ENCODE peak calls at places on chromosomes 6 and 20, in five cellular contexts. T, G, Q, O and F are unnamed samples.

GRCh38 chr20:52105045-52105572 is 86.5 kb downstream of the ZFP64 start:
- DNase-seq in G (no peak), T (no peak), O (no peak), Q (no peak), F (no peak)

GRCh38 chr20:11851646-11852045 is 66.0 kb upstream of the BTBD3 start:
- DNase-seq in G (no peak), Q (no peak), T (no peak), O (no peak), F (no peak)

GRCh38 chr6:112357801-112358200 is 10.7 kb downstream of the RFPL4B start:
- DNase-seq in Q (no peak), G (no peak), O (no peak), T (no peak), F (no peak)

GRCh38 chr6:53432318-53433161 is 83.8 kb upstream of the ELOVL5 start:
- DNase-seq in T (no peak), O (no peak), G (peak), Q (no peak), F (no peak)

GRCh38 chr20:58597021-58597940 is 53.8 kb upstream of the STX16 start:
- DNase-seq in T (peak), G (no peak), O (no peak), Q (no peak), F (no peak)

GRCh38 chr20:10288421-10288820 is 69.8 kb downstream of the SNAP25 start:
- DNase-seq in T (no peak), O (no peak), Q (no peak), G (no peak), F (no peak)

GRCh38 chr6:753486-753885 is 60.5 kb upstream of the EXOC2 start:
- DNase-seq in G (no peak), Q (no peak), O (no peak), T (no peak), F (no peak)

GRCh38 chr6:143103916-143104315 is 43.2 kb downstream of the AIG1 start:
- DNase-seq in G (no peak), Q (no peak), O (no peak), T (no peak), F (no peak)

GRCh38 chr6:157528931-157529653 is 148.1 kb downstream of the ZDHHC14 start:
- DNase-seq in G (no peak), Q (no peak), T (peak), O (no peak), F (no peak)

GRCh38 chr6:87483929-87484328 is 11.2 kb downstream of the SLC35A1 start:
- DNase-seq in Q (no peak), G (no peak), T (no peak), O (no peak), F (no peak)

GRCh38 chr6:135858941-135859340 is 7.4 kb downstream of the PDE7B start:
- DNase-seq in G (no peak), Q (no peak), T (no peak), O (no peak), F (no peak)

GRCh38 chr6:135861189-135861588 is 9.7 kb downstream of the PDE7B start:
- DNase-seq in Q (no peak), T (no peak), O (no peak), G (no peak), F (no peak)

GRCh38 chr6:135854799-135855198 is 3.3 kb downstream of the PDE7B start:
- DNase-seq in G (no peak), Q (no peak), O (no peak), T (no peak), F (no peak)

DNA sequence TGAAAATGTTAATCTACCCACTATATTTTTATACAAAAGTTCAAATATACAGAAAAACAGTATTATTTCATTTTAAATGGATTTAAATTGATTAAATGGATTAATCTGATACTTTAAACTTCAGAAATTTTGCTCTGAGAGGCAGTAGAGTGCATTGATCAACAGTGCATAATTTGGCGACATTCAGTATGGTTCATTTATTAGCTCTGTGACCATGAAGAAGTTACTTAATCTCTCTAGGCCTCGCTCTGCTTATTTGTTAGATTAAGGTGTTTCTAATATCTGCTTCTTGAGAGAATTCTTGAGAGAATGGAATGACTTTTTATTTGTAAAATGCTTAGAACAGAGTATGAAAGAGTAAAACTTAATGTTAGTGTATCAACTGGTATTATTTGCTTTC is 8.9 kb downstream of the PDE7B start:
- DNase-seq in G (no peak), T (no peak), O (no peak), Q (no peak), F (no peak)
- TF ChIP-seq CTCF in G (no peak), T (no peak), O (no peak), Q (no peak), F (no peak)

GRCh38 chr6:17058550-17058949 is 43.3 kb upstream of the STMND1 start:
- DNase-seq in O (no peak), G (no peak), T (no peak), Q (no peak), F (no peak)
- H3K27ac ChIP-seq in O (no peak), G (no peak), T (no peak), Q (no peak), F (no peak)

GRCh38 chr6:108175592-108176279 is 9.9 kb downstream of the NR2E1 start:
- DNase-seq in Q (no peak), O (no peak), T (no peak), G (no peak), F (no peak)
- H3K4me3 ChIP-seq in Q (peak), O (no peak), T (no peak), G (peak), F (peak)

GRCh38 chr6:30721198-30722024 is 1.3 kb downstream of the TUBB start:
- DNase-seq in O (peak), G (peak), T (peak), Q (peak), F (peak)
- TF ChIP-seq CTCF in O (peak), G (peak), T (peak), Q (no peak), F (peak)

GRCh38 chr6:3347826-3348225 is 89.1 kb downstream of the PSMG4 start:
- DNase-seq in T (no peak), O (no peak), G (no peak), Q (no peak), F (no peak)
- H3K27ac ChIP-seq in T (no peak), O (no peak), G (no peak), Q (peak), F (no peak)

DNA sequence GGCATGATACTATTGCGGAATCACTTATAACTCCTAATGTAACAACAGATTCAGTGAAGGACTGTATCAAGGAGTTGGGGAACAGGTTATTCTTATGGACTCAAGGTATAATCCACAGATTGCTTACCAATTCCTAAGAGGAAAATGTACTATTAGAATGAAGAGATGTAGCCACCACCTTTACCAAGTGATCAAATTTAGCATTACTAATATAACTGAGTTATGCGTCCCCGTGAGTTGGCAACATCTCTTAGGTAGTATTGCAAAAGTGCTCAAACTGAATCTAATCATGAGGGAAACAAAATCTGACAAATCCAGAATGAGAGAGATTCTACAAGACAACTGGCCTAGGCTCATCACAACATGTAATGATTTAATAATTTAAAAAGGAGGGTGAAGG is 777 bp upstream of the SNRNP48 start:
- DNase-seq in G (no peak), T (no peak), O (no peak), Q (no peak), F (no peak)
- H3K4me3 ChIP-seq in G (peak), T (peak), O (no peak), Q (peak), F (peak)

DNA sequence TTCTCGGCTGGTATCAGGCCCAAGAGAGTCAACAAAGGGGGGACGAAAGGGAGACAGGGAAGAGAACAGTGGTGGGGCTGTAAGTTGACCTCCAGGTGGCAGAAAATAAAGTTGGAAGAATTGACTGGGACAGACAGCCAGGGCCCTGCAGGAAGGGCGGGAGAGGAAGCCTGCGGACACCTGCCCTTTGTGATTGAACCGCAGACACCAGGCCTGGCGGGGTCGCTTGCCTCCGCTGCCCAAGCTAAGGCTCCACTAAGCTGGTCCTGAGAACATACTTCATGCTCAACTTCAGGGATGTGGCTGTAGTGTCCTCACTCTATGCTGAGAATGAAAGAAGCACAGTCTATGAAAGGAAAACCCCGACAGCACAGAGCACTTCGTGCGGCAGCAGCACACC is 53.8 kb downstream of the RPP40 start:
- DNase-seq in O (no peak), Q (no peak), T (no peak), G (no peak), F (peak)
- TF ChIP-seq CTCF in O (no peak), Q (no peak), T (no peak), G (no peak), F (no peak)

GRCh38 chr6:23692184-23692583 is 433.8 kb upstream of the NRSN1 start:
- DNase-seq in G (no peak), T (no peak), Q (no peak), O (no peak), F (no peak)
- H3K27ac ChIP-seq in G (no peak), T (no peak), Q (no peak), O (no peak), F (no peak)

DNA sequence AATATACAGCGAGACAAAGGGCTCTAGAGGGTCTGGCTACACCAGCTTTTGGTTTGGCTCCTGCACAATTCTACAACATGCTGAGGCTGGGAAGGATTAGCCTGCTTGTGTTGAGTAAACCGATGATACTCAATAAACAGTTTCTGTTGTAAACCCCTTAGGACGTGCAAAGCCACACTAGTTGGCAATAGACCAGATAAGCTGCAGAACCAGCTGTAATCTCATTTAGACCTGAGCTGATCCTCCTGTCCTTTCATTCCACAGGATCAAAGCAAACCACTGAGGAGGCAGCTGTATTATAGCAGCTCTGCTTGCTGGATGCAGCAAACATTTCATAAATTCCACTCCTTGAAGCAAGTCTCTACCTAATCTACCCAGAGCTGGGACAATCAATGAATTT is 79.7 kb downstream of the MMS22L start:
- DNase-seq in O (no peak), Q (no peak), G (no peak), T (no peak), F (no peak)
- H3K4me3 ChIP-seq in O (no peak), Q (no peak), G (no peak), T (no peak), F (no peak)

GRCh38 chr20:64222273-64222672 is 33.3 kb upstream of the PCMTD2 start:
- DNase-seq in Q (peak), T (no peak), O (no peak), G (no peak), F (no peak)
- TF ChIP-seq CTCF in Q (no peak), T (no peak), O (no peak), G (no peak), F (no peak)